ENCODE peak calls at places on chromosomes 7 and 10, in five cellular contexts. J, Z, B, Q and S are unnamed samples.

GRCh38 chr7:106365252-106366005 is 80.6 kb upstream of the NAMPT start:
- DNase-seq in J (peak), Z (no peak), B (no peak), Q (peak), S (peak)

GRCh38 chr10:31896972-31897384 is 31.7 kb downstream of the ARHGAP12 start:
- DNase-seq in J (peak), Z (no peak), B (peak), Q (no peak), S (peak)

GRCh38 chr7:157425137-157425731 is 88.4 kb downstream of the DNAJB6 start:
- DNase-seq in J (no peak), Z (no peak), B (no peak), Q (peak), S (no peak)

GRCh38 chr7:81960026-81960425 is 190.2 kb upstream of the HGF start:
- DNase-seq in J (no peak), Z (no peak), B (no peak), Q (no peak), S (peak)

GRCh38 chr7:130281227-130281626 is 11.7 kb upstream of the CPA4 start:
- DNase-seq in J (no peak), Z (no peak), B (peak), Q (no peak), S (peak)

GRCh38 chr10:6522230-6522629 is 57.8 kb downstream of the PRKCQ start:
- DNase-seq in J (no peak), Z (no peak), B (no peak), Q (no peak), S (no peak)

GRCh38 chr10:63629363-63630084 is 108.3 kb downstream of the REEP3 start:
- DNase-seq in J (peak), Z (peak), B (peak), Q (peak), S (peak)

GRCh38 chr10:26960308-26960707 is 99.5 kb upstream of the ABI1 start:
- DNase-seq in J (no peak), Z (no peak), B (no peak), Q (peak), S (no peak)

GRCh38 chr7:106064329-106064728 is 47.8 kb downstream of the SYPL1 start:
- DNase-seq in J (no peak), Z (peak), B (no peak), Q (no peak), S (no peak)

GRCh38 chr10:70683601-70684329 is 11.5 kb downstream of the ADAMTS14 start:
- DNase-seq in J (peak), Z (no peak), B (no peak), Q (no peak), S (no peak)

GRCh38 chr7:153188161-153188560 is 428.6 kb downstream of the ACTR3B start:
- DNase-seq in J (no peak), Z (no peak), B (no peak), Q (no peak), S (no peak)

GRCh38 chr10:4557469-4557868 is 268.5 kb upstream of the AKR1E2 start:
- DNase-seq in J (no peak), Z (no peak), B (no peak), Q (no peak), S (no peak)

GRCh38 chr7:155878674-155879073 is 66.4 kb upstream of the SHH start:
- DNase-seq in J (no peak), Z (no peak), B (no peak), Q (peak), S (no peak)

GRCh38 chr10:77774940-77775391 is 137.4 kb upstream of the KCNMA1 start:
- DNase-seq in J (peak), Z (no peak), B (no peak), Q (no peak), S (peak)

GRCh38 chr10:83952273-83952672 is 187.0 kb upstream of the GHITM start:
- DNase-seq in J (no peak), Z (no peak), B (no peak), Q (no peak), S (no peak)

GRCh38 chr7:98372993-98373392 is 27.9 kb downstream of the BAIAP2L1 start:
- DNase-seq in J (peak), Z (no peak), B (peak), Q (no peak), S (peak)

GRCh38 chr10:69656719-69657269 is 26.7 kb downstream of the FAM241B start:
- DNase-seq in J (peak), Z (no peak), B (no peak), Q (no peak), S (no peak)

GRCh38 chr7:100875356-100875751 is 451 bp downstream of the SRRT start:
- DNase-seq in J (no peak), Z (no peak), B (no peak), Q (no peak), S (no peak)

GRCh38 chr7:141663081-141663510 is 38.9 kb downstream of the DENND11 start:
- DNase-seq in J (peak), Z (no peak), B (no peak), Q (no peak), S (peak)

GRCh38 chr10:8052970-8053445 is 1.5 kb upstream of the GATA3 start:
- DNase-seq in J (no peak), Z (no peak), B (no peak), Q (no peak), S (no peak)
- H3K4me3 ChIP-seq in J (no peak), Z (no peak), B (no peak), Q (peak), S (no peak)

DNA sequence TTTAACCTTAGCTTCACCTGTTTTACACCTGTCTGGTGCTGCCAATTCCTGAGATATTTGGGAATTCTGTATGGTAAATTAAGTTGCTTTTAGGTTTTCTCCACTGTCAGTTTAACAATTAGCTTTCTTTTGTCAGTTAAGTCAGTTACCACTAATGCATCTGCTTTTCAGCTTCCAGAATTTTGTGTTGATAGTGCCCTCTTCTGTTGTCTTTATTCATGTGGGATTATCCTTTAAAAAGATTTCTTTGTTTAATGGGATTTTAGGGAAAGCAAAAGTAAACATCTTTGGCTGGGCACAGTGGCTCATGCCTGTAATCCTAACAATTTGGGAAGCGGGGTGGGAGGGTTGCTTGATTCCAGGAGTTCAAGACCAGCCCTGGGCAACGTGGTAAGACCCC is 8.1 kb downstream of the TFAM start:
- DNase-seq in J (peak), Z (no peak), B (peak), Q (no peak), S (peak)
- TF ChIP-seq CTCF in J (peak), Z (no peak), B (no peak), Q (no peak), S (peak)

GRCh38 chr10:104580321-104580720 is 60.8 kb upstream of the SORCS3 start:
- DNase-seq in J (no peak), Z (no peak), B (peak), Q (no peak), S (peak)
- H3K4me3 ChIP-seq in J (no peak), Z (no peak), B (no peak), Q (no peak), S (no peak)

GRCh38 chr10:91409869-91410637 is at the start of gene HECTD2:
- DNase-seq in J (peak), Z (peak), B (peak), Q (peak), S (peak)
- TF ChIP-seq CTCF in J (peak), Z (no peak), B (no peak), Q (peak), S (no peak)

GRCh38 chr10:11175823-11176243 is 158.2 kb downstream of the CELF2 start:
- DNase-seq in J (no peak), Z (no peak), B (no peak), Q (no peak), S (no peak)
- H3K4me3 ChIP-seq in J (no peak), Z (no peak), B (no peak), Q (peak), S (no peak)

GRCh38 chr10:89837173-89838001 is 136.0 kb downstream of the KIF20B start:
- DNase-seq in J (peak), Z (no peak), B (peak), Q (peak), S (peak)
- TF ChIP-seq CTCF in J (peak), Z (no peak), B (no peak), Q (peak), S (no peak)